ENCODE peak calls at places on chromosomes 13 and 19, in four cellular contexts. One of them, this sample, is unnamed.

GRCh38 chr13:111187879-111188643 is 73.0 kb downstream of the ARHGEF7 start:
- DNase-seq in dorsolateral prefrontal cortex: no peak
- DNase-seq in Caco-2: no peak
- DNase-seq in uterus: no peak
- DNase-seq in this sample: no peak

GRCh38 chr13:83214452-83214851 is 667.8 kb downstream of the SLITRK1 start:
- DNase-seq in dorsolateral prefrontal cortex: no peak
- DNase-seq in Caco-2: no peak
- DNase-seq in uterus: no peak
- DNase-seq in this sample: no peak

GRCh38 chr19:14366529-14366928 is 14.7 kb upstream of the ADGRE5 start:
- DNase-seq in dorsolateral prefrontal cortex: peak; percentile 40
- DNase-seq in Caco-2: peak; percentile 80
- DNase-seq in uterus: no peak
- DNase-seq in this sample: peak; percentile 58

GRCh38 chr13:43905435-43906031 is 25.8 kb downstream of the LACC1 start:
- DNase-seq in dorsolateral prefrontal cortex: no peak
- DNase-seq in Caco-2: peak; percentile 63
- DNase-seq in uterus: peak; percentile 18
- DNase-seq in this sample: no peak

GRCh38 chr13:30872685-30873443 is 33.2 kb upstream of the MEDAG start:
- DNase-seq in dorsolateral prefrontal cortex: peak; percentile 60
- DNase-seq in Caco-2: no peak
- DNase-seq in uterus: peak; percentile 87
- DNase-seq in this sample: no peak

GRCh38 chr13:100490692-100491091 is 97.9 kb downstream of the GGACT start:
- DNase-seq in dorsolateral prefrontal cortex: no peak
- DNase-seq in Caco-2: peak; percentile 34
- DNase-seq in uterus: no peak
- DNase-seq in this sample: no peak

GRCh38 chr13:38418286-38418685 is 68.6 kb downstream of the UFM1 start:
- DNase-seq in dorsolateral prefrontal cortex: no peak
- DNase-seq in Caco-2: no peak
- DNase-seq in uterus: no peak
- DNase-seq in this sample: no peak

GRCh38 chr13:23718916-23719470 is 148.8 kb downstream of the TNFRSF19 start:
- DNase-seq in dorsolateral prefrontal cortex: no peak
- DNase-seq in Caco-2: no peak
- DNase-seq in uterus: no peak
- DNase-seq in this sample: no peak

GRCh38 chr13:19794552-19795143 is 11.9 kb upstream of the PSPC1 start:
- DNase-seq in dorsolateral prefrontal cortex: no peak
- DNase-seq in Caco-2: peak; percentile 90
- DNase-seq in uterus: no peak
- DNase-seq in this sample: no peak

GRCh38 chr19:7533281-7533819 is 2.2 kb upstream of the PNPLA6 start:
- DNase-seq in dorsolateral prefrontal cortex: peak; percentile 48
- DNase-seq in Caco-2: no peak
- DNase-seq in uterus: peak; percentile 82
- DNase-seq in this sample: peak; percentile 76

GRCh38 chr13:39777527-39778061 is 122.1 kb downstream of the COG6 start:
- DNase-seq in dorsolateral prefrontal cortex: no peak
- DNase-seq in Caco-2: peak; percentile 20
- DNase-seq in uterus: no peak
- DNase-seq in this sample: no peak

GRCh38 chr13:34750078-34750703 is 191.9 kb upstream of the NBEA start:
- DNase-seq in dorsolateral prefrontal cortex: peak; percentile 66
- DNase-seq in Caco-2: no peak
- DNase-seq in uterus: peak; percentile 69
- DNase-seq in this sample: peak; percentile 23

GRCh38 chr13:30841161-30841560 is 64.9 kb upstream of the MEDAG start:
- DNase-seq in dorsolateral prefrontal cortex: no peak
- DNase-seq in Caco-2: no peak
- DNase-seq in uterus: no peak
- DNase-seq in this sample: no peak

GRCh38 chr19:10421981-10422461 is 1.7 kb downstream of the PDE4A start:
- DNase-seq in dorsolateral prefrontal cortex: no peak
- DNase-seq in Caco-2: no peak
- DNase-seq in uterus: no peak
- DNase-seq in this sample: no peak
- H3K27me3 ChIP-seq in dorsolateral prefrontal cortex: peaks cover 37% of the 10 kb centered on the region
- H3K27me3 ChIP-seq in Caco-2: peaks cover 7% of the 10 kb centered on the region
- H3K27me3 ChIP-seq in uterus: peaks cover 47% of the 10 kb centered on the region
- H3K27me3 ChIP-seq in this sample: peaks cover 85% of the 10 kb centered on the region

DNA sequence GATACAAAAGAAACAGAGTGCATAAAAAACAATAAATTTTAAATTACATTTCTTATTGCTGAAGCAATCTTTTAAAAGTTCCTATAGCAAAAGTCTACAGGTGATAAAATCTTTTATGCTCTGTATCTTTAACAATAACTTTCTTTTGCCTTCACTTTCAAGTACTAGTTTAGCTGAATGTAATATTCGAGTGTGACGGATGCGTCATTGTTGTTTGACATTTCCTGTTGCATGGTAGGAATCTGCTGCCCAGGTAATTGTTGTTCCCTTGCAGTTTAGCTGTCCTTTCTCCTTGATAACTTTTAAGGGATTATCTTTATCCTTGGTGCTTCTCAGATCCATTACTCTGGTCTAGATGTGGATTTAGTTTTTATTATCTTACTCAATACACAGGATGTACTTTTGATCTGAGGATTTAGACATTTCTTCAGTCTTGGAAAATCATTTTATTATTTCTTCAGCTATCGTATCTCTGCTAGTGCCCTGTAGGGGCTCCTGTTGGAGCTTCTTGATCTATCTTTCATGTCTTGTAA is 2.1 kb upstream of the CPB2 start:
- DNase-seq in dorsolateral prefrontal cortex: no peak
- DNase-seq in Caco-2: no peak
- DNase-seq in uterus: no peak
- DNase-seq in this sample: no peak
- TF ChIP-seq CTCF in dorsolateral prefrontal cortex: no peak
- TF ChIP-seq CTCF in Caco-2: no peak
- TF ChIP-seq CTCF in uterus: no peak
- TF ChIP-seq CTCF in this sample: no peak

GRCh38 chr19:793775-794174 is 3.5 kb upstream of the PTBP1 start:
- DNase-seq in dorsolateral prefrontal cortex: no peak
- DNase-seq in Caco-2: no peak
- DNase-seq in uterus: no peak
- DNase-seq in this sample: no peak

GRCh38 chr19:790971-791604 is 6.2 kb upstream of the PTBP1 start:
- DNase-seq in dorsolateral prefrontal cortex: no peak
- DNase-seq in Caco-2: no peak
- DNase-seq in uterus: no peak
- DNase-seq in this sample: no peak

GRCh38 chr19:789473-790052 is 7.7 kb upstream of the PTBP1 start:
- DNase-seq in dorsolateral prefrontal cortex: no peak
- DNase-seq in Caco-2: no peak
- DNase-seq in uterus: no peak
- DNase-seq in this sample: no peak

GRCh38 chr19:792361-792885 is 4.8 kb upstream of the PTBP1 start:
- DNase-seq in dorsolateral prefrontal cortex: no peak
- DNase-seq in Caco-2: no peak
- DNase-seq in uterus: no peak
- DNase-seq in this sample: no peak

GRCh38 chr19:791605-792360 is 5.5 kb upstream of the PTBP1 start:
- DNase-seq in dorsolateral prefrontal cortex: no peak
- DNase-seq in Caco-2: no peak
- DNase-seq in uterus: no peak
- DNase-seq in this sample: no peak
- H3K27me3 ChIP-seq in dorsolateral prefrontal cortex: no peaks in the 10 kb centered on the region
- H3K27me3 ChIP-seq in Caco-2: no peaks in the 10 kb centered on the region
- H3K27me3 ChIP-seq in uterus: no peaks in the 10 kb centered on the region
- H3K27me3 ChIP-seq in this sample: no peaks in the 10 kb centered on the region

GRCh38 chr19:15418112-15418587 is 638 bp downstream of the AKAP8L start:
- DNase-seq in dorsolateral prefrontal cortex: peak; percentile 41
- DNase-seq in Caco-2: no peak
- DNase-seq in uterus: no peak
- DNase-seq in this sample: no peak
- TF ChIP-seq CTCF in dorsolateral prefrontal cortex: no peak
- TF ChIP-seq CTCF in Caco-2: no peak
- TF ChIP-seq CTCF in uterus: no peak
- TF ChIP-seq CTCF in this sample: no peak

GRCh38 chr13:45934283-45934682 is 82.7 kb upstream of the SIAH3 start:
- DNase-seq in dorsolateral prefrontal cortex: no peak
- DNase-seq in Caco-2: no peak
- DNase-seq in uterus: no peak
- DNase-seq in this sample: no peak

GRCh38 chr13:45932172-45932571 is 80.6 kb upstream of the SIAH3 start:
- DNase-seq in dorsolateral prefrontal cortex: no peak
- DNase-seq in Caco-2: no peak
- DNase-seq in uterus: no peak
- DNase-seq in this sample: no peak

GRCh38 chr13:45931211-45931610 is 79.7 kb upstream of the SIAH3 start:
- DNase-seq in dorsolateral prefrontal cortex: no peak
- DNase-seq in Caco-2: no peak
- DNase-seq in uterus: no peak
- DNase-seq in this sample: no peak

GRCh38 chr13:45933203-45934014 is 81.9 kb upstream of the SIAH3 start:
- DNase-seq in dorsolateral prefrontal cortex: peak; percentile 49
- DNase-seq in Caco-2: no peak
- DNase-seq in uterus: no peak
- DNase-seq in this sample: no peak

GRCh38 chr13:45932611-45933182 is 81.1 kb upstream of the SIAH3 start:
- DNase-seq in dorsolateral prefrontal cortex: no peak
- DNase-seq in Caco-2: no peak
- DNase-seq in uterus: no peak
- DNase-seq in this sample: no peak
- H3K27me3 ChIP-seq in dorsolateral prefrontal cortex: no peaks in the 10 kb centered on the region
- H3K27me3 ChIP-seq in Caco-2: no peaks in the 10 kb centered on the region
- H3K27me3 ChIP-seq in uterus: no peaks in the 10 kb centered on the region
- H3K27me3 ChIP-seq in this sample: peaks cover 71% of the 10 kb centered on the region

GRCh38 chr19:5031231-5032100 is 62.6 kb downstream of the KDM4B start:
- DNase-seq in dorsolateral prefrontal cortex: peak; percentile 83
- DNase-seq in Caco-2: peak; percentile 91
- DNase-seq in uterus: peak; percentile 89
- DNase-seq in this sample: peak; percentile 84
- TF ChIP-seq CTCF in dorsolateral prefrontal cortex: peak; percentile 93
- TF ChIP-seq CTCF in Caco-2: peak; percentile 95
- TF ChIP-seq CTCF in uterus: peak; percentile 97
- TF ChIP-seq CTCF in this sample: peak; percentile 96

DNA sequence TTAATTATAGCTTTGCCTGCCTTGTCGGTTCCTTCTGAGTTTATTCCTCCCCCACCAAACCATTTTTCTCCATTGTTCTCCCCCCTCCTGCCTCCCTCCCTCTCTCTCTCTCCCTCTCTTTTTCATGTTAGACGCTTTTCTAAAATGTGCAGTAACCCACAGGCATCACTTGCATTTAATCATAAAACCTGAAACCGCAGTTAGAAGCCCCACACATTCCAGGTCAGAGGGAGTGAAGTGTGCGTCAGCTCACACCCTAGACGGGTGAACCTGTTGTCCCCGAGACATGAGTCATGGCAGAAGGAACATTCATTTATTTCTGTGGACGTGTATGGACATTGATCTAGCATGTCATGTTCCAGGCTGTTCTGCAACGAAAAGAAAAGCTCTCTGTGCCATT is 19.9 kb downstream of the ONECUT3 start:
- DNase-seq in dorsolateral prefrontal cortex: no peak
- DNase-seq in Caco-2: no peak
- DNase-seq in uterus: no peak
- DNase-seq in this sample: no peak
- H3K27me3 ChIP-seq in dorsolateral prefrontal cortex: peaks cover 47% of the 10 kb centered on the region
- H3K27me3 ChIP-seq in Caco-2: no peaks in the 10 kb centered on the region
- H3K27me3 ChIP-seq in uterus: peaks cover 42% of the 10 kb centered on the region
- H3K27me3 ChIP-seq in this sample: peaks cover 99% of the 10 kb centered on the region

DNA sequence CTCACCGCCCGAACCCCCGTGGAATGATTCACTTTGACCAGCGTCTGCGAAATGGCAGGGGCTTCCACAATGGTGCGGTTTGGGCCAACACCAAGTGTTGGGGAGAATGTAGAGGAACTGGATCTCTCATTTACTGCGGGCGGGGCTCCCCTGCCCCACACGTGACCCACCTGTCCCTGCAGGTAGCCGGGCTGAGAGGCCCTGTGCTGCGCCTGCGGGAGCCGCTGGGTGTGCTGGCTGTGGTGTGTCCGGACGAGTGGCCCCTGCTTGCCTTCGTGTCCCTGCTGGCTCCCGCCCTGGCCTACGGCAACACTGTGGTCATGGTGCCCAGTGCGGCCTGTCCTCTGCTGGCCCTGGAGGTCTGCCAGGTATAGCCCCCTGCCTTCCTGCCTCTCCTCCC is 5.8 kb upstream of the FLT3LG start:
- DNase-seq in dorsolateral prefrontal cortex: no peak
- DNase-seq in Caco-2: no peak
- DNase-seq in uterus: no peak
- DNase-seq in this sample: no peak
- TF ChIP-seq CTCF in dorsolateral prefrontal cortex: no peak
- TF ChIP-seq CTCF in Caco-2: no peak
- TF ChIP-seq CTCF in uterus: no peak
- TF ChIP-seq CTCF in this sample: no peak

GRCh38 chr19:8881512-8881911 is 49.3 kb downstream of the MBD3L1 start:
- DNase-seq in dorsolateral prefrontal cortex: no peak
- DNase-seq in Caco-2: no peak
- DNase-seq in uterus: no peak
- DNase-seq in this sample: no peak

GRCh38 chr19:8880864-8881488 is 48.8 kb downstream of the MBD3L1 start:
- DNase-seq in dorsolateral prefrontal cortex: no peak
- DNase-seq in Caco-2: no peak
- DNase-seq in uterus: no peak
- DNase-seq in this sample: no peak

DNA sequence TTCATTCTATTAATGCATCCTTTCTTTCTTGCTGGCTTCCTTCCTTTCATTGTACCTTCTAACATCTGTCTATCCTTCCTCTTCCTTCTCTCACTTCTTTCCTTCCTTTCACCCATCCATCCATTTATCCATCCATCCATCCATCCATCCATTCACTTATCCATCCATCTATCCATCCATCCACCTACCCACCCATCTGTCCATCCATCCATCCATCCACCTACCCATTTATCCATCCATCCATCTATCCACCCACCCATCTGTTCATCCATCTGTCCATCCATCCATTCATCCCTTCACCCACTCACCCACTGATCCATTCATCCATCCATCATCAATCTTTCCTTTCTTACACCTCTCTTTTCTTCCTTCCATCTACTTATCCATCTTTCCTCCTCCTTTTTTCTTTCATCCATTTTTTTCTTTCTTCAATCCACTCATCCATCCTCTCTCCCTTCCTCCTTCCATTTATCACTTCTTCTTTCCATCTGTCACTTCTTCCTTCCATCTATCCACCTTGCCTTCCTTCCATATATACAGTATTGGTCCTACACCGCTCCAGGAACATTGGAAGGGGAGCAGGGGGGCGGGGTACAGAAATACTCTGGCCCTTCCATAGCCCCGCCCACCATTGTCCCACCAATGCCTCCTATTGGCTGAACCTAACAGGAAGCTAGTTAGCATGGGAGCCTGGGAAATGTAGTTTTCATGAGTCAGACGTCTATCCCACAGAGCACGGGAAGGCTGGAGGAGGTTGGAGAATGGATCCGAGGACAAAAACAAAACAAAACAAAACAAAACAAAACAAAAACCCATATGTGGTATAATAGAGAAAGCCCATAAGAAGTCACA is 45.9 kb downstream of the MBD3L1 start:
- DNase-seq in dorsolateral prefrontal cortex: no peak
- DNase-seq in Caco-2: peak; percentile 2
- DNase-seq in uterus: no peak
- DNase-seq in this sample: no peak
- H3K27me3 ChIP-seq in dorsolateral prefrontal cortex: peaks cover 4% of the 10 kb centered on the region
- H3K27me3 ChIP-seq in Caco-2: no peaks in the 10 kb centered on the region
- H3K27me3 ChIP-seq in uterus: no peaks in the 10 kb centered on the region
- H3K27me3 ChIP-seq in this sample: peaks cover 8% of the 10 kb centered on the region

This sample was measured in left ventricle myocardium inferior.